ENCODE peak calls at places on chromosomes 16 and 17, in seven cellular contexts. X is HL-60, K is PC-9, G is lower leg skin, B is stomach, U is Calu3, H is WTC11. F is an unnamed sample.

GRCh38 chr16:23941963-23942564 is 106.3 kb downstream of the PRKCB start:
- DNase-seq in U (no peak), B (no peak), X (no peak), H (no peak), G (no peak), K (no peak), F (no peak)

GRCh38 chr17:31074772-31075538 is 19.8 kb upstream of the NF1 start:
- DNase-seq in K (peak; percentile 69), X (no peak), G (no peak), H (peak; percentile 53), B (no peak), U (no peak), F (no peak)

GRCh38 chr16:4846503-4846900 is 586 bp downstream of the GLYR1 start:
- DNase-seq in B (peak; percentile 66), U (peak; percentile 57), G (peak; percentile 47), H (peak; percentile 32), X (no peak), K (peak; percentile 44), F (peak; percentile 71)

GRCh38 chr17:70655179-70655578 is 485.8 kb downstream of the KCNJ2 start:
- DNase-seq in H (no peak), X (no peak), G (no peak), B (no peak), U (no peak), K (no peak), F (no peak)

GRCh38 chr17:59296190-59296589 is 35.3 kb upstream of the YPEL2 start:
- DNase-seq in H (no peak), B (no peak), U (peak; percentile 10), G (no peak), K (peak; percentile 96), X (no peak), F (no peak)

GRCh38 chr16:7513429-7513828 is 180.8 kb downstream of the RBFOX1 start:
- DNase-seq in X (peak; percentile 4), G (no peak), U (no peak), B (no peak), K (no peak), H (peak; percentile 31), F (no peak)

GRCh38 chr16:21611546-21612384 is 12.4 kb downstream of the METTL9 start:
- DNase-seq in X (no peak), B (no peak), G (no peak), K (peak; percentile 74), H (no peak), U (no peak), F (no peak)

GRCh38 chr17:38560503-38561318 is 45.0 kb downstream of the SRCIN1 start:
- DNase-seq in B (no peak), X (no peak), G (no peak), U (no peak), H (no peak), K (no peak), F (no peak)

GRCh38 chr17:10803830-10804498 is at the start of gene TMEM238L:
- DNase-seq in B (peak; percentile 91), X (no peak), H (no peak), K (no peak), G (no peak), U (no peak), F (no peak)

GRCh38 chr17:40910441-40910841 is 25.4 kb upstream of the KRT20 start:
- DNase-seq in X (no peak), U (no peak), G (no peak), K (no peak), H (no peak), B (no peak), F (no peak)

GRCh38 chr16:57531253-57531575 is 5.2 kb downstream of the CCDC102A start:
- DNase-seq in K (no peak), B (no peak), H (peak; percentile 5), G (no peak), X (no peak), U (no peak), F (no peak)

GRCh38 chr17:66518108-66518507 is 215.7 kb downstream of the PRKCA start:
- DNase-seq in K (no peak), G (no peak), X (no peak), H (no peak), B (no peak), U (no peak), F (no peak)

DNA sequence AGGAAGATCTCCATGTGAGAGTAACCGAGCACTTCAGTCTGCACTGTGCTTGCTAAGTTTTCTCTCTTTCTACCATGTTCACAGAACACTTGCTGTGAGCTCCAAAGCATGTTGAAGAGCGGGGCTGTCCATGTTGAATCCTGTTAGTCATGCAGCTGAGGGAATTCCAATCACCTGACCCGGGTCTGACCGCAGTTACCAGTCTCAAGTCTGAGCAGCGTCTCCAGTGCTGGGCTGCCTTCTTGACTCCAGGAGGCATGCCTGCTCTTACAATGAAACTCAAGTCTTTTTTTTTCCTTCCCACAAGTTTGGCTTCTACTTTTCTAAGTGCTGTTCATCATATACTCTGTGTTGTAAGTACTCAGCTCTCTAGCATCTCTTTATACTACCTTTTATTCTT is 44.3 kb downstream of the HOXB1 start:
- DNase-seq in B (no peak), U (peak; percentile 81), H (no peak), K (no peak), G (no peak), X (no peak), F (no peak)
- TF ChIP-seq CTCF in B (no peak), U (no peak), H (no peak), K (no peak), G (no peak), X (no peak), F (no peak)

DNA sequence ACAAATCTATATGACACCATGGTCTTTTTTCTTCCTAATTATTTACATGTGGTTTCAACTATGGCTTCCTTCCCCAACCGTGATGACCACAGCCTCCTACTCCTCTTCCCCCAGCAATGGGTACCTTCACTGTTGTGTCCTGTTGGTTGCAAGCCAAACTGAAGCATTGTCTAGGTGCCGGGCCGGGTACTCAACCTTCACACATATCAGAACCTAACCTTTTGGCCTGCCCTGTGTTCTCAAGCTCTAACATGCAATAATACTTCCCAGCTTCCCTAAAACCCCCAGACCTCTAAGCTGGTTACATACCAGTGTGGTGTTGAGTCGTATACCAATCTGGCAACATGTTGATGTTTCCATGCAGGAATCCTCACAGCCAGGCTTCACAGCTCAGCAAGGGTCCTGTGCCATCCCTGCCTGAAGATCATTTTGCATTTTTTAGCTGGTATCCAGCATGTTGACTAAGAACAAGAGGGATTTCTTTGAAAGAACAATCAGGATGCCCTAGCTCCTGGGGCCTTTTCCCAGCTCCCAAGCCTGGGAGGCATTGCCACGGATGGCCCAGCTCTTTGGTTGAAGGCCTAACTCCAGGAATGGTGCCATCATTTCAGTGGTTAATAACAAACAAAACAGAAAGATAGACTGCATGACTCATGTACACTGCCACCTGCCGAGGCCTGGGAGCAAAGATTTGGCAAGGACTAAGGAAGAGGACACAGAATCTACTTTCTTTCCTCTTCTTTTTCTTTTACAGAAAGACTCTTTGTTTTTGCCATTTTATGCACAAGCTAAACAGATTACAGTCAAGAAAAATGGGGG is 373.7 kb upstream of the SALL1 start:
- DNase-seq in H (no peak), B (no peak), U (peak; percentile 46), K (no peak), X (no peak), G (no peak), F (no peak)
- TF ChIP-seq CTCF in H (no peak), B (no peak), U (peak; percentile 30), K (no peak), X (no peak), G (no peak), F (no peak)

GRCh38 chr16:12066823-12067222 is 90.3 kb downstream of the SNX29 start:
- DNase-seq in K (no peak), H (no peak), U (no peak), G (no peak), X (no peak), B (no peak), F (no peak)

GRCh38 chr16:12065866-12066545 is 89.5 kb downstream of the SNX29 start:
- DNase-seq in B (no peak), K (no peak), H (no peak), G (no peak), X (no peak), U (no peak), F (no peak)

GRCh38 chr16:12064291-12064690 is 87.8 kb downstream of the SNX29 start:
- DNase-seq in B (no peak), U (no peak), G (no peak), H (no peak), X (no peak), K (no peak), F (no peak)

GRCh38 chr16:12063435-12063834 is 86.9 kb downstream of the SNX29 start:
- DNase-seq in B (no peak), U (no peak), X (no peak), K (no peak), G (no peak), H (no peak), F (no peak)

DNA sequence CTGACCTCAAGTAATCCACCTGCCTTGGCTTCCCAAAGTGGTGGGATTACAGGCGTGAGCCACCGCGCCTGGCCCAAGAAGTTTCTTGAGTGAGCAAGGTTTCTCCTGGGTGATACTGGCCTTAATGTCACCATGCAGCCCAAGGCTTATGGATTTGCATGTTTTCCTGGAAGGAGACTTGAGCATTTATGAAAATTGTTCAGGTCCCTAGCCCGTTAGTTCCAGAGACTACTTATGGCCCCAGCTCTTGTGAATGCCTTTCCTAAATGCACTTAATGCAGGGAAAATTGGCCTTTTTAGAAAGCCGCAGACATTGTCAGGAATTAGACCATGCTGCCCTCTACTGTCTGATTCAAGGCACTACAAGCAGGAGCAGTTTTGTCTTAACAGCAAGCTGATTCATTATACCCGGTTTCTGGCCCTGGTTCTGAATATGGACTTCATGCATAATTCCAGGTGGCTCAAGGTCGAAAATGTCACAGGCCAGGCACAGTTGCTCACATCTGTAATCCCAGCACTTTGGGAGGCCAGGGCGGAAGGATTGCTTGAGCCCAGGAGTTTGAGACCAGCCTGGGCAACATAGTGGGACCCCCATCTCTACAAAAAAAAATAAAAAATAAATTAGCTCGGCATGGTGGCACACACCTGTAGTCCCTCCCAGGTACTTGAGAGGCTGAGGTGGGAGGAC is 91.3 kb downstream of the SNX29 start:
- DNase-seq in K (peak; percentile 59), X (no peak), B (peak; percentile 72), U (peak; percentile 70), G (peak; percentile 54), H (peak; percentile 41), F (no peak)
- TF ChIP-seq CTCF in K (peak; percentile 95), X (peak; percentile 98), B (peak; percentile 93), U (peak; percentile 96), G (no peak), H (peak; percentile 91), F (peak; percentile 77)

GRCh38 chr17:61307905-61308886 is 91.4 kb upstream of the TBX2 start:
- DNase-seq in B (no peak), H (no peak), G (no peak), U (no peak), K (no peak), X (no peak), F (no peak)
- TF ChIP-seq CTCF in B (no peak), H (no peak), G (no peak), U (no peak), K (no peak), X (no peak), F (no peak)